ENCODE peak calls at places on chromosomes 11 and 22, in eight cellular contexts. One of them, this sample, is unnamed.

GRCh38 chr11:43802509-43802908 is 78.1 kb upstream of the ALKBH3 start:
- DNase-seq in GM20000: no peak
- DNase-seq in posterior cingulate gyrus: no peak
- DNase-seq in EL: no peak
- DNase-seq in lung microvascular endothelial cell: no peak
- DNase-seq in activated gamma-delta T cell: no peak
- DNase-seq in A172: no peak
- DNase-seq in CD4-positive, alpha-beta T cell: no peak
- DNase-seq in this sample: no peak

GRCh38 chr11:2201542-2201941 is 29.9 kb upstream of the TH start:
- DNase-seq in EL: no peak
- DNase-seq in A172: no peak
- DNase-seq in activated gamma-delta T cell: no peak
- DNase-seq in CD4-positive, alpha-beta T cell: no peak
- DNase-seq in lung microvascular endothelial cell: no peak
- DNase-seq in GM20000: no peak
- DNase-seq in posterior cingulate gyrus: no peak
- DNase-seq in this sample: no peak

GRCh38 chr22:33513388-33514336 is 406.6 kb downstream of the LARGE1 start:
- DNase-seq in activated gamma-delta T cell: no peak
- DNase-seq in A172: no peak
- DNase-seq in CD4-positive, alpha-beta T cell: no peak
- DNase-seq in EL: no peak
- DNase-seq in lung microvascular endothelial cell: no peak
- DNase-seq in GM20000: no peak
- DNase-seq in posterior cingulate gyrus: no peak
- DNase-seq in this sample: no peak

GRCh38 chr11:33500865-33501479 is 199.7 kb downstream of the C11orf91 start:
- DNase-seq in lung microvascular endothelial cell: peak
- DNase-seq in posterior cingulate gyrus: no peak
- DNase-seq in GM20000: no peak
- DNase-seq in CD4-positive, alpha-beta T cell: no peak
- DNase-seq in EL: peak
- DNase-seq in A172: peak
- DNase-seq in activated gamma-delta T cell: no peak
- DNase-seq in this sample: no peak

GRCh38 chr22:29784451-29785361 is 17.5 kb downstream of the UQCR10 start:
- DNase-seq in lung microvascular endothelial cell: no peak
- DNase-seq in A172: no peak
- DNase-seq in CD4-positive, alpha-beta T cell: no peak
- DNase-seq in activated gamma-delta T cell: no peak
- DNase-seq in posterior cingulate gyrus: peak
- DNase-seq in EL: no peak
- DNase-seq in GM20000: no peak
- DNase-seq in this sample: no peak

GRCh38 chr11:61333638-61334433 is 808 bp downstream of the TKFC start:
- DNase-seq in A172: no peak
- DNase-seq in CD4-positive, alpha-beta T cell: no peak
- DNase-seq in GM20000: no peak
- DNase-seq in EL: no peak
- DNase-seq in activated gamma-delta T cell: no peak
- DNase-seq in lung microvascular endothelial cell: no peak
- DNase-seq in posterior cingulate gyrus: no peak
- DNase-seq in this sample: no peak

GRCh38 chr22:49760280-49760629 is 67.4 kb downstream of the BRD1 start:
- DNase-seq in activated gamma-delta T cell: no peak
- DNase-seq in CD4-positive, alpha-beta T cell: no peak
- DNase-seq in A172: no peak
- DNase-seq in GM20000: no peak
- DNase-seq in EL: no peak
- DNase-seq in posterior cingulate gyrus: no peak
- DNase-seq in lung microvascular endothelial cell: peak
- DNase-seq in this sample: no peak

GRCh38 chr11:838441-839279 is 3.7 kb downstream of the POLR2L start:
- DNase-seq in lung microvascular endothelial cell: peak
- DNase-seq in posterior cingulate gyrus: no peak
- DNase-seq in EL: no peak
- DNase-seq in activated gamma-delta T cell: no peak
- DNase-seq in GM20000: no peak
- DNase-seq in A172: no peak
- DNase-seq in CD4-positive, alpha-beta T cell: no peak
- DNase-seq in this sample: no peak

GRCh38 chr11:27619039-27619438 is 81.2 kb downstream of the BDNF start:
- DNase-seq in CD4-positive, alpha-beta T cell: no peak
- DNase-seq in lung microvascular endothelial cell: no peak
- DNase-seq in A172: peak
- DNase-seq in GM20000: no peak
- DNase-seq in posterior cingulate gyrus: no peak
- DNase-seq in EL: peak
- DNase-seq in activated gamma-delta T cell: no peak
- DNase-seq in this sample: peak

GRCh38 chr11:133835258-133836075 is 9.8 kb downstream of the SPATA19 start:
- DNase-seq in lung microvascular endothelial cell: peak
- DNase-seq in EL: peak
- DNase-seq in A172: peak
- DNase-seq in CD4-positive, alpha-beta T cell: no peak
- DNase-seq in activated gamma-delta T cell: no peak
- DNase-seq in GM20000: peak
- DNase-seq in posterior cingulate gyrus: no peak
- DNase-seq in this sample: peak

GRCh38 chr11:65915821-65916251 is 3.0 kb downstream of the C11orf68 start:
- DNase-seq in lung microvascular endothelial cell: peak
- DNase-seq in GM20000: no peak
- DNase-seq in activated gamma-delta T cell: no peak
- DNase-seq in EL: peak
- DNase-seq in A172: peak
- DNase-seq in CD4-positive, alpha-beta T cell: no peak
- DNase-seq in posterior cingulate gyrus: no peak
- DNase-seq in this sample: peak

GRCh38 chr11:2252018-2252417 is 18.4 kb downstream of the ASCL2 start:
- DNase-seq in activated gamma-delta T cell: no peak
- DNase-seq in GM20000: no peak
- DNase-seq in lung microvascular endothelial cell: no peak
- DNase-seq in CD4-positive, alpha-beta T cell: no peak
- DNase-seq in EL: no peak
- DNase-seq in posterior cingulate gyrus: no peak
- DNase-seq in A172: no peak
- DNase-seq in this sample: no peak

GRCh38 chr11:69817265-69818236 is 1.7 kb downstream of the FGF3 start:
- DNase-seq in CD4-positive, alpha-beta T cell: no peak
- DNase-seq in A172: peak
- DNase-seq in lung microvascular endothelial cell: no peak
- DNase-seq in posterior cingulate gyrus: no peak
- DNase-seq in GM20000: peak
- DNase-seq in EL: peak
- DNase-seq in activated gamma-delta T cell: no peak
- DNase-seq in this sample: no peak

GRCh38 chr11:81237139-81237538 is 1496.5 kb downstream of the FAM181B start:
- DNase-seq in A172: peak
- DNase-seq in lung microvascular endothelial cell: peak
- DNase-seq in activated gamma-delta T cell: no peak
- DNase-seq in CD4-positive, alpha-beta T cell: no peak
- DNase-seq in EL: no peak
- DNase-seq in GM20000: peak
- DNase-seq in posterior cingulate gyrus: no peak
- DNase-seq in this sample: peak

This sample was measured in HT1080.